ENCODE peak calls at places on chromosomes 2 and 18, in five cellular contexts. X is left ventricle myocardium inferior, H is psoas muscle, N is A673, R is AG04449. Y is an unnamed sample.

GRCh38 chr2:159042115-159042850 is 73.8 kb downstream of the TANC1 start:
- DNase-seq in N (no peak), R (no peak), X (peak), H (no peak), Y (no peak)

GRCh38 chr2:200944467-200945394 is 18.7 kb downstream of the ORC2 start:
- DNase-seq in N (peak), H (no peak), R (peak), X (no peak), Y (no peak)

GRCh38 chr2:24046599-24046929 is 627 bp downstream of the WDCP start:
- DNase-seq in X (no peak), R (no peak), H (no peak), N (no peak), Y (no peak)

GRCh38 chr2:149994057-149994728 is 406.6 kb upstream of the MMADHC start:
- DNase-seq in R (peak), N (peak), X (no peak), H (no peak), Y (no peak)

GRCh38 chr2:206693399-206694137 is 24.6 kb downstream of the DYTN start:
- DNase-seq in R (peak), X (no peak), N (peak), H (no peak), Y (peak)

GRCh38 chr2:48343571-48344440 is 186.1 kb upstream of the STON1 start:
- DNase-seq in X (no peak), R (peak), N (no peak), H (no peak), Y (no peak)

GRCh38 chr2:108621087-108621559 is 86.9 kb downstream of the LIMS1 start:
- DNase-seq in H (no peak), R (no peak), N (no peak), X (no peak), Y (no peak)

GRCh38 chr2:203225423-203226039 is 13.3 kb upstream of the CYP20A1 start:
- DNase-seq in N (peak), X (no peak), R (no peak), H (no peak), Y (no peak)

GRCh38 chr18:57586243-57587049 is at the start of gene FECH:
- DNase-seq in R (no peak), N (peak), H (peak), X (peak), Y (peak)

GRCh38 chr2:148519013-148519412 is 125.5 kb upstream of the EPC2 start:
- DNase-seq in N (no peak), H (no peak), R (no peak), X (no peak), Y (no peak)

GRCh38 chr2:171964328-171964727 is 35.4 kb upstream of the METAP1D start:
- DNase-seq in N (peak), H (no peak), R (no peak), X (no peak), Y (no peak)

GRCh38 chr2:147125145-147125544 is 719.7 kb upstream of the ACVR2A start:
- DNase-seq in R (no peak), X (no peak), N (no peak), H (no peak), Y (no peak)

GRCh38 chr2:46915281-46915810 is at the start of gene MCFD2:
- DNase-seq in H (no peak), X (peak), R (no peak), N (no peak), Y (peak)

GRCh38 chr18:36296591-36297418 is 708 bp upstream of the FHOD3 start:
- DNase-seq in H (peak), N (peak), R (no peak), X (peak), Y (peak)

GRCh38 chr2:233792720-233793119 is 14.6 kb downstream of the MROH2A start:
- DNase-seq in R (no peak), X (no peak), H (no peak), N (no peak), Y (no peak)

GRCh38 chr2:33441235-33441810 is 35.1 kb upstream of the RASGRP3 start:
- DNase-seq in H (no peak), X (peak), R (no peak), N (peak), Y (no peak)

GRCh38 chr2:171551836-171552235 is 29.6 kb downstream of the CYBRD1 start:
- DNase-seq in N (no peak), X (no peak), H (no peak), R (no peak), Y (no peak)

GRCh38 chr18:14924226-14924625 is 176.3 kb downstream of the ANKRD30B start:
- DNase-seq in N (no peak), X (no peak), H (no peak), R (no peak), Y (no peak)

GRCh38 chr2:168220971-168221819 is 26.2 kb downstream of the STK39 start:
- DNase-seq in N (peak), H (no peak), X (no peak), R (no peak), Y (no peak)

GRCh38 chr18:9824474-9824832 is 61.3 kb upstream of the TXNDC2 start:
- DNase-seq in X (no peak), H (no peak), N (no peak), R (peak), Y (no peak)

GRCh38 chr18:56065101-56065500 is 477.1 kb upstream of the TCF4 start:
- DNase-seq in R (no peak), X (no peak), H (no peak), N (no peak), Y (no peak)

GRCh38 chr2:205734436-205734835 is 52.1 kb downstream of the NRP2 start:
- DNase-seq in N (peak), R (peak), H (no peak), X (no peak), Y (no peak)

GRCh38 chr2:233912799-233913423 is 4.3 kb upstream of the TRPM8 start:
- DNase-seq in H (no peak), X (no peak), N (peak), R (no peak), Y (no peak)

GRCh38 chr2:9675369-9676351 is 44.9 kb upstream of the YWHAQ start:
- DNase-seq in N (peak), X (no peak), H (no peak), R (peak), Y (no peak)

GRCh38 chr2:40363631-40364030 is 88.3 kb downstream of the SLC8A1 start:
- DNase-seq in R (no peak), N (peak), X (no peak), H (no peak), Y (no peak)

GRCh38 chr2:216695401-216695821 is at the start of gene IGFBP5:
- DNase-seq in R (no peak), N (peak), X (peak), H (peak), Y (peak)

GRCh38 chr2:108573070-108573469 is 38.8 kb downstream of the LIMS1 start:
- DNase-seq in X (no peak), H (no peak), N (no peak), R (no peak), Y (no peak)

GRCh38 chr2:200302940-200303727 is 3.4 kb upstream of the SPATS2L start:
- DNase-seq in N (no peak), R (no peak), H (no peak), X (no peak), Y (no peak)

GRCh38 chr2:142742301-142743214 is 134.9 kb upstream of the KYNU start:
- DNase-seq in N (no peak), X (no peak), R (no peak), H (no peak), Y (no peak)

GRCh38 chr18:58606236-58606635 is 22.7 kb downstream of the ALPK2 start:
- DNase-seq in H (no peak), X (no peak), R (no peak), N (no peak), Y (no peak)

GRCh38 chr2:217049931-217050330 is 190.1 kb upstream of the TNP1 start:
- DNase-seq in N (no peak), X (peak), H (peak), R (no peak), Y (peak)

GRCh38 chr18:72152935-72153334 is 391.2 kb downstream of the CBLN2 start:
- DNase-seq in X (no peak), N (no peak), H (no peak), R (no peak), Y (no peak)

GRCh38 chr2:72137498-72138010 is 10.1 kb downstream of the CYP26B1 start:
- DNase-seq in H (peak), R (no peak), N (peak), X (peak), Y (peak)
- TF ChIP-seq CTCF in H (peak), R (peak), N (peak), X (peak), Y (peak)

DNA sequence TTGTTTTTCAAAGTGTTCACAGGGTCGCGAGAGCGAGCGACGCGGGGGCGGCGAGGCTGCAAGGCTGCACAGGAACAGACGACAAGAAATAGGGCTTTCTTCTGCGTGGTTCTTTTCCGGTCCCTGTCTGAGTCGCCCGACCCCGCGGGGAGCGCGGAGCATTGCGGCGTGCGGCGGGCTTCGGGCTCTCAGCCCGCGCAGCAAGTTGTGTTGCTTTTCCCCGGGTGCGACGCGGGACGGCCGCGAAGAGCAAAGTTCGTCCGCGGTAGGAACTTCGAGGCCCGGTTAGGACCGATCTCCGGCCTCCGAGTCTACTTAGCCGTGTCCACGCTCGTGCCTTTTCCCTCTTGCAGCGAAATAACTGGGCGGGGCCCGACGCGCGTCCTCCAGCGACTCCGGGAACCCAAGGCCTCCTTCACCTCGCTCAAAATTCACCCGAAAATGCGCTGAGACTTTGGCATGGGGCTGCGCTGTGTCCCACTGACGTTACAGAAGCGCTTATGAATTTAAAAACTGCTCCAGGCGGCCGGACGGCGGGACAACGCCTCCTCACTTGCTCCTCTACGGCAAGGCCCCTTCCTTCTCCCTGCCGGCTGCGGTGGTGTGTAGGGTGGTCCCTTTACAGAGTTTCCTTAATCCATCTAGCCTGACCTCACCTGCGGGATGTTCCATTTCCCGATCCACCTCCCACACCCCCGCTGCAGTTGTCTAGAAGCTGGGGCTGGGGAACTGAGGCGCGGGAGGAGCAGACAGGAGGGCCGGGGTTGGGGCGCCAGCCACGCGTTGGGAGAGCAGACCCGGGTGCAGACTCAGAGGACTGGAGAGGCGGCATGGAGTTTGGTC is 1.5 kb upstream of the BCL2L11 start:
- DNase-seq in X (peak), H (peak), N (no peak), R (no peak), Y (no peak)
- H3K4me3 ChIP-seq in X (peak), H (peak), N (no peak), R (peak), Y (peak)

DNA sequence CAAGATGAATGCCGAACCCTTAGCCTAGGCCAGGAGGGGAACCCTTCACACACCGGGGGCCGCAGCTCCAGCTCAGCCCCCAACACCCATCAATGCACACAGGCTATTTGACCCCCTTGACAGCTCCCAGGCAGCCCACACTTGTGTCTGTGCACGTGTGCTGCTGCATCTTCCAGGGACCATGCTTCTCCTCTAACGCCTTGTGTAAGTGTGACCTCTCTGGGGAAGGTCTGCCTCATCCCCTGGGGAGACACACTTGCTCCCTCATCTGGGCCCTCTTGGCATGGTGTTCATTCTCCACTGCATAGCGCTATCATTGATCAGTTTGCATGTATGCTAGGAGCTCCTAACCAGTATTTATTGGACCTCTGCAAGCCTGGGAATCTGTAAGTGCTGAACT is 120.0 kb upstream of the FHL2 start:
- DNase-seq in N (no peak), R (no peak), H (no peak), X (no peak), Y (no peak)
- TF ChIP-seq CTCF in N (no peak), R (no peak), H (no peak), X (no peak), Y (no peak)

GRCh38 chr18:48136051-48136543 is 205.6 kb upstream of the SMAD2 start:
- DNase-seq in X (peak), R (no peak), H (peak), N (no peak), Y (no peak)
- H3K4me3 ChIP-seq in X (peak), R (no peak), H (peak), N (peak), Y (peak)

GRCh38 chr2:14828223-14828622 is 195.7 kb downstream of the LRATD1 start:
- DNase-seq in N (no peak), X (no peak), H (no peak), R (no peak), Y (no peak)

GRCh38 chr2:14827226-14828023 is 194.9 kb downstream of the LRATD1 start:
- DNase-seq in N (no peak), H (no peak), X (no peak), R (no peak), Y (no peak)

GRCh38 chr2:14826518-14826917 is 194.0 kb downstream of the LRATD1 start:
- DNase-seq in R (no peak), N (no peak), X (no peak), H (no peak), Y (no peak)

GRCh38 chr2:14831458-14831857 is 198.9 kb downstream of the LRATD1 start:
- DNase-seq in X (no peak), N (no peak), H (no peak), R (no peak), Y (no peak)
- TF ChIP-seq CTCF in X (no peak), N (no peak), H (no peak), R (no peak), Y (no peak)

DNA sequence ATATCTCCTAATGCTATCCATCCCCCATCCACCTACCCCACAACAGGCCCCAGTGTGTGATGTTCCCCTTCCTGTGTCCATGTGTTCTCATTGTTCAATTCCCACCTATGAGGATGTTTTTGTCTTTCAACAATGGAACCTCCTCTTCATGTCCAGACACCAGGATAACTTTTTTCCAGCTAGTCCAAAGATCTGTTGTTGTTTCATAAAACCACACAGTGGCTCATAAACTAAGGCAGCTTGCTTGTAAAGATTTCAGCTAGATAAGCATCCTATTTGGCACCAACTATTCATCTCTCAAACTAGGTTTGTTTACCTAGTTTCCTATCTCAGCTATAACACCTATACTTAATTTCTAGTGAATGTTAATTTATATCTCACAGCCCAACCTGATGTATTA is 937.7 kb downstream of the TRIB2 start:
- DNase-seq in H (no peak), X (no peak), N (no peak), R (no peak), Y (no peak)
- H3K4me3 ChIP-seq in H (no peak), X (no peak), N (no peak), R (no peak), Y (no peak)

DNA sequence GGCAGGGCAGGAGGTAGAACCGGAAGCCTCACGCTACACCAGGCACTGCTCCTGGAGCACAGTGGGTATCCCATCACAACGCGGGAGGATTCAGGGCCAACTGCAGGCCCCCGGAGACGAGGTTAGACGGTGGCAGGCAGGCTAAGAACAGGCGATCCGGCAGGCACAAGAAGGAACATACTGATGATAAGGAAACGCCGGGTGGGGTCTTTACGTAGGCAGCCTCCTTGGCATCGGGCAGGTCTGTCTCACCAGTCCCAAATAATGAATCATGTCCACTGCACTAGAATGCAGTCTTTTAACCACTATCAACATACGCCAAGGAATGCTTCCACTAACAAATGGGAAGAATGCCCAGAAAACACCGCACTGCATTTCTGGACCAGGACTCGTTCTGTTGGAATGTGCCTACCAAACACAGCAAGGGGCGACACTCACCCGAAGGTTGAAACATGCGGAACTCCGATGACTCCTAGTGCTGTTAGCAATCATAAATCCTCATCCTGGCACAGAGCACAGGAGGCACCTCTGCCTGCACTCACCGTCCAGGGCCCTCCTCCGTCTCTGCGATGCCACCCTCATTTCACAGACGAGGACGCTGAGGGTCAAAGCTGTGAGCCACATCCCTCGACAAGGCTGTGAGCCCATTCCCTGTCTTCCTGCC is 35.2 kb downstream of the ZNF516 start:
- DNase-seq in R (peak), H (peak), N (peak), X (no peak), Y (no peak)
- TF ChIP-seq CTCF in R (peak), H (no peak), N (no peak), X (no peak), Y (no peak)

DNA sequence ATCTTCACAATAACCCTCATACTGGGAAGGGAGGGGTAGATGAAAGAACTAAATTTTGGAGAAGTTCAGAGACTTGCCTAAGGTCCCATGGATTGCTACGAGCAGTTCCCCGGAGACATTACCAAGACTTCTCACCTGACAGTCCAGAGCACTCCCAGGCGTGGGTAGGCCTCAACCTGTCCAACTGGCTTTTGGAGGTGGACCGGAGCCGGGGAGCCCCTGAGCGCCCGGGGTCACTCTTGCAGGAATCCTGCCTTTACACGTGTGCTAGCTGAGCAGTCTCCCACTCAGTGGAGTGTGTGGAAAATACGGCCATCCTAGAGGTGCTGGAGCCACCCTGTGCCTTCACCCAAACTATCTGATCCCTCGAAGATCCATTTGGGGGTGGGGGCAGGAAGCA is 8.0 kb downstream of the POMC start:
- DNase-seq in H (no peak), N (no peak), R (no peak), X (no peak), Y (no peak)
- H3K4me3 ChIP-seq in H (peak), N (no peak), R (no peak), X (peak), Y (no peak)

GRCh38 chr2:18180031-18180610 is 301.7 kb downstream of the KCNS3 start:
- DNase-seq in N (no peak), X (no peak), H (no peak), R (no peak), Y (no peak)

GRCh38 chr2:18176679-18177215 is 298.3 kb downstream of the KCNS3 start:
- DNase-seq in N (no peak), X (no peak), R (no peak), H (no peak), Y (no peak)

DNA sequence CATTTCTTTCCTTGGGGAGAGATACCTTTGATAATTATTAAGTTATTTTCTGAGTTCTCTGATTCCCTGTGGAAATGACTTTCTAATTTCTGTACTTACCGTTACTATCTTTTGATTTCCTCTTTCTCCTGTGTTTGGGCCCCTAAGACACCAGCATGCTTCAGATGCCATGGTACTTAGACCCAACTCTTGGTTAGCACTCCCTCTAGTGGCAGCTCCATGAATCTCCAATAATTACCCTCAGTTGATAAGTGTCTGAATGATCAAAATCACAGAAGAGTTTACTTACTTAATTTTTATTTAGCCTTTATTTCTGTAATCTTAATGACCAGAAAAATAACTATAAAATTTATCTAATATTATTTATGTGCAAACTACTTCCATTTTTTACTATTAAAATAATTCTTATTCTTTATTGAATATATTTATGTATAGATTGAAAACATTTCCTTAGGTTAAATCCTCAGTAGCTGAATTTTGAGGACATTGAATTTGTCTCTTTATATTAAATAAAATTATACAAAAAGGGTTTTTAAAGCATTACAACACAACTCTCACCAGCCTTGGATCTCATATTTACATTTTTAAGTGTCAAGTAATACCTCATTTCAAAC is 300.4 kb downstream of the KCNS3 start:
- DNase-seq in N (peak), H (no peak), R (no peak), X (no peak), Y (peak)
- TF ChIP-seq CTCF in N (peak), H (peak), R (peak), X (peak), Y (peak)

GRCh38 chr18:3265564-3266033 is 3.7 kb downstream of the MYL12B start:
- DNase-seq in H (no peak), N (no peak), R (no peak), X (no peak), Y (no peak)
- H3K4me3 ChIP-seq in H (peak), N (no peak), R (no peak), X (no peak), Y (no peak)

Y was measured in tibial nerve.